ENCODE peak calls at places on chromosomes 4 and X, in four cellular contexts. One of them, this sample, is unnamed.
A peak's percentile ranks its signal among the peaks of the same experiment; 100 is the strongest.

GRCh38 chrX:120653000-120653399 is 23.1 kb upstream of the C1GALT1C1 start:
- DNase-seq in IMR-90: no peak
- DNase-seq in endothelial cell of umbilical vein: no peak
- DNase-seq in GM12878: no peak
- DNase-seq in this sample: no peak

GRCh38 chr4:139200102-139200501 is 23.1 kb upstream of the ELF2 start:
- DNase-seq in IMR-90: no peak
- DNase-seq in endothelial cell of umbilical vein: no peak
- DNase-seq in GM12878: no peak
- DNase-seq in this sample: no peak

GRCh38 chr4:183858011-183858615 is 47.0 kb upstream of the STOX2 start:
- DNase-seq in IMR-90: no peak
- DNase-seq in endothelial cell of umbilical vein: no peak
- DNase-seq in GM12878: no peak
- DNase-seq in this sample: no peak

GRCh38 chr4:98720871-98721480 is 62.6 kb upstream of the TSPAN5 start:
- DNase-seq in IMR-90: peak; percentile 10
- DNase-seq in endothelial cell of umbilical vein: no peak
- DNase-seq in GM12878: no peak
- DNase-seq in this sample: no peak

GRCh38 chr4:114364857-114365256 is 233.8 kb upstream of the UGT8 start:
- DNase-seq in IMR-90: peak; percentile 92
- DNase-seq in endothelial cell of umbilical vein: no peak
- DNase-seq in GM12878: no peak
- DNase-seq in this sample: no peak

GRCh38 chr4:119498520-119498919 is 130.1 kb downstream of the PDE5A start:
- DNase-seq in IMR-90: peak; percentile 59
- DNase-seq in endothelial cell of umbilical vein: peak; percentile 29
- DNase-seq in GM12878: no peak
- DNase-seq in this sample: no peak

GRCh38 chrX:13376857-13377441 is 57.1 kb upstream of the ATXN3L start:
- DNase-seq in IMR-90: peak; percentile 95
- DNase-seq in endothelial cell of umbilical vein: no peak
- DNase-seq in GM12878: no peak
- DNase-seq in this sample: no peak

GRCh38 chr4:13645075-13645474 is 17.6 kb upstream of the BOD1L1 start:
- DNase-seq in IMR-90: no peak
- DNase-seq in endothelial cell of umbilical vein: no peak
- DNase-seq in GM12878: no peak
- DNase-seq in this sample: no peak

GRCh38 chr4:184384056-184384809 is 90.1 kb downstream of the IRF2 start:
- DNase-seq in IMR-90: peak; percentile 96
- DNase-seq in endothelial cell of umbilical vein: peak; percentile 74
- DNase-seq in GM12878: peak; percentile 92
- DNase-seq in this sample: no peak

GRCh38 chr4:113328514-113328913 is 279.1 kb downstream of the ANK2 start:
- DNase-seq in IMR-90: no peak
- DNase-seq in endothelial cell of umbilical vein: no peak
- DNase-seq in GM12878: no peak
- DNase-seq in this sample: peak; percentile 27

GRCh38 chr4:6374575-6374974 is 97.8 kb downstream of the PPP2R2C start:
- DNase-seq in IMR-90: no peak
- DNase-seq in endothelial cell of umbilical vein: no peak
- DNase-seq in GM12878: no peak
- DNase-seq in this sample: no peak

GRCh38 chr4:101790521-101791188 is at the start of gene BANK1:
- DNase-seq in IMR-90: peak; percentile 2
- DNase-seq in endothelial cell of umbilical vein: peak; percentile 62
- DNase-seq in GM12878: peak; percentile 43
- DNase-seq in this sample: no peak

GRCh38 chr4:67475155-67475554 is 70.1 kb downstream of the CENPC start:
- DNase-seq in IMR-90: no peak
- DNase-seq in endothelial cell of umbilical vein: no peak
- DNase-seq in GM12878: no peak
- DNase-seq in this sample: no peak
- TF ChIP-seq FOS in IMR-90: no peak
- TF ChIP-seq FOS in endothelial cell of umbilical vein: no peak
- TF ChIP-seq FOS in GM12878: no peak
- TF ChIP-seq FOS in this sample: no peak

GRCh38 chr4:53854991-53855885 is 209.2 kb downstream of the CHIC2 start:
- DNase-seq in IMR-90: peak; percentile 60
- DNase-seq in endothelial cell of umbilical vein: no peak
- DNase-seq in GM12878: no peak
- DNase-seq in this sample: no peak
- TF ChIP-seq FOS in IMR-90: no peak
- TF ChIP-seq FOS in endothelial cell of umbilical vein: no peak
- TF ChIP-seq FOS in GM12878: no peak
- TF ChIP-seq FOS in this sample: no peak

GRCh38 chr4:66577922-66578321 is 907.6 kb upstream of the EPHA5 start:
- DNase-seq in IMR-90: no peak
- DNase-seq in endothelial cell of umbilical vein: no peak
- DNase-seq in GM12878: no peak
- DNase-seq in this sample: no peak
- TF ChIP-seq FOS in IMR-90: no peak
- TF ChIP-seq FOS in endothelial cell of umbilical vein: no peak
- TF ChIP-seq FOS in GM12878: no peak
- TF ChIP-seq FOS in this sample: no peak

GRCh38 chrX:100408643-100409315 is 1.3 kb downstream of the PCDH19 start:
- DNase-seq in IMR-90: no peak
- DNase-seq in endothelial cell of umbilical vein: no peak
- DNase-seq in GM12878: no peak
- DNase-seq in this sample: no peak
- TF ChIP-seq FOS in IMR-90: no peak
- TF ChIP-seq FOS in endothelial cell of umbilical vein: no peak
- TF ChIP-seq FOS in GM12878: no peak
- TF ChIP-seq FOS in this sample: no peak

GRCh38 chr4:21709761-21710160 is 238.8 kb downstream of the KCNIP4 start:
- DNase-seq in IMR-90: no peak
- DNase-seq in endothelial cell of umbilical vein: no peak
- DNase-seq in GM12878: no peak
- DNase-seq in this sample: no peak
- TF ChIP-seq FOS in IMR-90: no peak
- TF ChIP-seq FOS in endothelial cell of umbilical vein: no peak
- TF ChIP-seq FOS in GM12878: no peak
- TF ChIP-seq FOS in this sample: no peak

DNA sequence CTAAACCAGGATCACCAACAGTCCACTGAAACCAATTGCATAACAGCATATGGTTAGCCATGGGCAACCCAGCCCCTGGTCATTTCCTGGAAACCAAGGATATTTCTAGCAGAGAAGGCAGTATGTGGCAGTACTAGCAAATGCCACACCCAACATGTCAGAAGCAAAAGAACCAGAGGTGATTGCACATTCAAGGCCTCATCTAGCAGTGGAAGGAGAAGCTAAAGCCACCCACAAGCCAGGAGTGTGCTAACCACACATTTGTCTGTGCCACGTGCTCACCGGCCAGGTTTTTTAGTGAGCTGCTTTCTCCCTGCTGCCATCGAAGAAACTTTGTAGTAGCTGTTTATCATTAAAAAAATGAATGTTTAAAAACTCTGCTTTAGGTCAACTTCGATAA is 42.0 kb downstream of the TEC start:
- DNase-seq in IMR-90: no peak
- DNase-seq in endothelial cell of umbilical vein: no peak
- DNase-seq in GM12878: no peak
- DNase-seq in this sample: no peak
- TF ChIP-seq FOS in IMR-90: no peak
- TF ChIP-seq FOS in endothelial cell of umbilical vein: no peak
- TF ChIP-seq FOS in GM12878: no peak
- TF ChIP-seq FOS in this sample: no peak

GRCh38 chrX:8815460-8816065 is 14.4 kb upstream of the FAM9A start:
- DNase-seq in IMR-90: peak; percentile 40
- DNase-seq in endothelial cell of umbilical vein: peak; percentile 36
- DNase-seq in GM12878: peak; percentile 4
- DNase-seq in this sample: peak; percentile 55
- TF ChIP-seq FOS in IMR-90: no peak
- TF ChIP-seq FOS in endothelial cell of umbilical vein: no peak
- TF ChIP-seq FOS in GM12878: no peak
- TF ChIP-seq FOS in this sample: no peak

DNA sequence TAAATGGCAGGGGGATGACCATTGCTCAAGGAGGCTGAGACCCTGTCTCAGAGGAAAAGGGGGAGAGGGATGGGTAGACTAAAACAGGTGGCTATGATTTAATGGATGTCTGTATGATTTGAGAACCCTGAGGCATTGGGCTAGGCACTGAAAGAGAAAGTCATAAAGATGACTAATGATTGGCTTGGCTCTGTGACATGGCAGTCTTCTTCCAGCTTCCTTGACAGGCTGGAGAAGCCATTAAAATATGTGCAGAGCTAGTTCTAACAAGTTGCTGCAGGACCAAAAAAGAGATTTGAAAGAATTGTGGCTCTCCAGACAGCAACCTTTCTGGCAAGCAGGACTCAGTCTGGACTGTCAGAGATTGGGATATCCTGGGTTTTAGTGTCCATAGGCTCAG is 53.6 kb downstream of the AMER1 start:
- DNase-seq in IMR-90: no peak
- DNase-seq in endothelial cell of umbilical vein: no peak
- DNase-seq in GM12878: no peak
- DNase-seq in this sample: no peak
- TF ChIP-seq FOS in IMR-90: no peak
- TF ChIP-seq FOS in endothelial cell of umbilical vein: no peak
- TF ChIP-seq FOS in GM12878: no peak
- TF ChIP-seq FOS in this sample: no peak

DNA sequence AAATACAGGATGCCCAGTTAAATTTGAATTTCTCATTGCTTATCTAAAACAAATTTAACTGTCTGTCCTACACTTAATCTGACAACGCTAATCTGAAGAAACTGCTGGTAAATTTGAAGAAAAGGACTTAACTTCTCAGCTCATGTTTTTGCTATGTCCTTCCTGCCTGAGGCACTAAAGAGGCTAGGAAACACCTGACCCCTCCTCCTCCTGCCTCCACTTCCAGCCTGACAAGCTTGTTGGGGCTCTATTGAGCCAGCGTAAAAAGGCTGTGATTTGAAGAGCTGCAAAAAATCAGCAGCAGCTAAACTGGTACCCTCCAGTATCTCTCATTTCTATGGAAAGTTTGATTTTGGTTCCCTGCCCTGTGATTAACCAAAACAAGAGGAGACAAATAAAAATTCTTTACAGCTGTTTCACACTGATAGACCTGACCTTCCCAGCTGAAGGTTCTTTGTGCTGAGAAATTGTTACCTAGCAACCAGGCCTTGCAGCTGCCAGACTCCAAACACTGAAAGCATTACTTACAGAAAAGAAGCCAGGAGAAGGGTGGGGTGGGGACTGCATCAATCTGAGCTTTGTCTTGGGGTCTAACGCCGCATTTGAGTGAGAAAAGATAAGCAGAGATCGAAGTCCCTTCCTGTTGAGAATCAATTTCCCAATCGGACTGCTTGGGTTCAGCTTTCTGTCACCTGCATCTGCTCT is 34.9 kb downstream of the DCX start:
- DNase-seq in IMR-90: no peak
- DNase-seq in endothelial cell of umbilical vein: no peak
- DNase-seq in GM12878: no peak
- DNase-seq in this sample: no peak
- TF ChIP-seq FOS in IMR-90: no peak
- TF ChIP-seq FOS in endothelial cell of umbilical vein: no peak
- TF ChIP-seq FOS in GM12878: no peak
- TF ChIP-seq FOS in this sample: no peak

GRCh38 chrX:65582450-65583082 is 48.0 kb upstream of the LAS1L start:
- DNase-seq in IMR-90: no peak
- DNase-seq in endothelial cell of umbilical vein: no peak
- DNase-seq in GM12878: no peak
- DNase-seq in this sample: peak; percentile 55
- TF ChIP-seq FOS in IMR-90: no peak
- TF ChIP-seq FOS in endothelial cell of umbilical vein: no peak
- TF ChIP-seq FOS in GM12878: no peak
- TF ChIP-seq FOS in this sample: no peak